ENCODE peak calls at places on chromosomes 6 and 20, in nine cellular contexts. U is CD4-positive, CD25-positive, alpha-beta regulatory T cell; J is neuronal stem cell; L is GM23248; Z is hepatocyte; V is left ventricle myocardium inferior; Q is keratinocyte; N is pancreas; C is uterus. D is an unnamed sample. For H3K27me3 and H3K4me1, the result is how much of the 10 kb centered on the place peaks cover.

GRCh38 chr6:16519265-16520242 is 241.7 kb downstream of the ATXN1 start:
- DNase-seq in U (no peak), J (no peak), L (no peak), Z (no peak), V (no peak), Q (no peak), N (peak), C (no peak), D (peak)

GRCh38 chr6:108235121-108235520 is 25.7 kb downstream of the SNX3 start:
- DNase-seq in U (no peak), J (no peak), L (no peak), Z (no peak), V (no peak), Q (no peak), N (no peak), C (no peak), D (no peak)

GRCh38 chr20:17504326-17504897 is 26.8 kb downstream of the BFSP1 start:
- DNase-seq in U (no peak), J (no peak), L (no peak), Z (no peak), V (no peak), Q (no peak), N (no peak), C (peak), D (no peak)

GRCh38 chr20:63172726-63173125 is 43.2 kb downstream of the YTHDF1 start:
- DNase-seq in U (no peak), J (no peak), L (no peak), Z (no peak), V (no peak), Q (no peak), N (no peak), C (no peak), D (no peak)

GRCh38 chr6:45514454-45514853 is 136.7 kb upstream of the SUPT3H start:
- DNase-seq in U (no peak), J (no peak), L (no peak), Z (peak), V (no peak), Q (no peak), N (no peak), C (no peak), D (no peak)

GRCh38 chr20:16926626-16927025 is 178.5 kb downstream of the OTOR start:
- DNase-seq in U (no peak), J (no peak), L (no peak), Z (peak), V (no peak), Q (no peak), N (no peak), C (no peak), D (no peak)

GRCh38 chr6:90368601-90369000 is 72.0 kb upstream of the BACH2 start:
- DNase-seq in U (no peak), J (no peak), L (peak), Z (no peak), V (no peak), Q (no peak), N (no peak), C (no peak), D (no peak)

GRCh38 chr6:107331409-107332386 is 127.7 kb downstream of the PDSS2 start:
- DNase-seq in U (no peak), J (no peak), L (no peak), Z (no peak), V (no peak), Q (no peak), N (no peak), C (no peak), D (no peak)

GRCh38 chr20:48932375-48932941 is 10.9 kb downstream of the ARFGEF2 start:
- DNase-seq in U (no peak), J (no peak), L (peak), Z (peak), V (no peak), Q (no peak), N (no peak), C (no peak), D (no peak)

GRCh38 chr20:44747166-44748004 is 1.7 kb downstream of the KCNK15 start:
- DNase-seq in U (peak), J (peak), L (peak), Z (peak), V (peak), Q (peak), N (peak), C (peak), D (peak)

GRCh38 chr6:159062564-159062945 is 17.8 kb upstream of the TAGAP start:
- DNase-seq in U (peak), J (no peak), L (no peak), Z (no peak), V (no peak), Q (no peak), N (no peak), C (no peak), D (no peak)

GRCh38 chr20:63696311-63696627 is 183 bp upstream of the TNFRSF6B start:
- DNase-seq in U (no peak), J (no peak), L (peak), Z (peak), V (no peak), Q (peak), N (no peak), C (no peak), D (peak)

GRCh38 chr6:136491674-136492235 is 58.5 kb downstream of the MAP7 start:
- DNase-seq in U (no peak), J (no peak), L (no peak), Z (no peak), V (no peak), Q (no peak), N (no peak), C (no peak), D (no peak)

GRCh38 chr20:25525857-25526256 is 59.5 kb downstream of the NINL start:
- DNase-seq in U (no peak), J (no peak), L (peak), Z (peak), V (no peak), Q (no peak), N (no peak), C (no peak), D (no peak)

GRCh38 chr6:110878751-110879539 is 4.4 kb downstream of the AMD1 start:
- DNase-seq in U (peak), J (no peak), L (peak), Z (peak), V (no peak), Q (no peak), N (no peak), C (no peak), D (peak)

GRCh38 chr6:144928847-144929246 is 643.7 kb downstream of the UTRN start:
- DNase-seq in U (no peak), J (no peak), L (no peak), Z (no peak), V (no peak), Q (no peak), N (no peak), C (no peak), D (no peak)

GRCh38 chr6:127737009-127737486 is 160.1 kb downstream of the C6orf58 start:
- DNase-seq in U (no peak), J (peak), L (peak), Z (peak), V (no peak), Q (peak), N (peak), C (no peak), D (peak)

GRCh38 chr6:81891869-81892268 is 139.4 kb upstream of the TENT5A start:
- DNase-seq in U (no peak), J (no peak), L (no peak), Z (no peak), V (no peak), Q (no peak), N (no peak), C (no peak), D (no peak)

GRCh38 chr6:164020142-164020541 is 605.6 kb downstream of the QKI start:
- DNase-seq in U (no peak), J (no peak), L (no peak), Z (no peak), V (no peak), Q (no peak), N (no peak), C (no peak), D (no peak)

GRCh38 chr6:36695414-36695813 is 2.2 kb upstream of the RAB44 start:
- DNase-seq in U (no peak), J (no peak), L (no peak), Z (no peak), V (no peak), Q (no peak), N (no peak), C (no peak), D (no peak)

GRCh38 chr20:30376767-30377658 is 880.5 kb upstream of the DEFB115 start:
- DNase-seq in U (peak), J (peak), L (peak), Z (peak), V (peak), Q (no peak), N (peak), C (peak), D (peak)

GRCh38 chr20:4533734-4534133 is 188.0 kb upstream of the PRND start:
- DNase-seq in U (no peak), J (no peak), L (no peak), Z (no peak), V (no peak), Q (no peak), N (no peak), C (no peak), D (no peak)

GRCh38 chr6:88725111-88725711 is 238.2 kb downstream of the RNGTT start:
- DNase-seq in U (no peak), J (no peak), L (peak), Z (peak), V (peak), Q (no peak), N (no peak), C (no peak), D (peak)

GRCh38 chr20:46142124-46142523 is 24.0 kb downstream of the CD40 start:
- DNase-seq in U (no peak), J (no peak), L (no peak), Z (no peak), V (no peak), Q (no peak), N (no peak), C (no peak), D (no peak)
- H3K27me3 ChIP-seq in U (under half), J (under half), L (under half), Z (under half), V (half or more), Q (under half), N (under half), C (under half), D (under half)

GRCh38 chr6:63573899-63574553 is 1.7 kb downstream of the LOC128125822 start:
- DNase-seq in U (peak), J (peak), L (peak), Z (peak), V (no peak), Q (no peak), N (peak), C (no peak), D (peak)

GRCh38 chr6:63576985-63577712 is 4.9 kb downstream of the LOC128125822 start:
- DNase-seq in U (no peak), J (no peak), L (no peak), Z (no peak), V (no peak), Q (no peak), N (no peak), C (no peak), D (no peak)

GRCh38 chr6:63578757-63579156 is 6.5 kb downstream of the LOC128125822 start:
- DNase-seq in U (no peak), J (no peak), L (no peak), Z (no peak), V (no peak), Q (no peak), N (no peak), C (no peak), D (no peak)

GRCh38 chr6:63574554-63574900 is 2.2 kb downstream of the LOC128125822 start:
- DNase-seq in U (no peak), J (no peak), L (no peak), Z (no peak), V (no peak), Q (no peak), N (no peak), C (no peak), D (no peak)

GRCh38 chr6:63576147-63576772 is 4.0 kb downstream of the LOC128125822 start:
- DNase-seq in U (no peak), J (no peak), L (no peak), Z (no peak), V (no peak), Q (no peak), N (no peak), C (no peak), D (no peak)
- H3K4me3 ChIP-seq in U (no peak), J (no peak), L (no peak), Z (peak), V (no peak), Q (no peak), N (peak), C (no peak), D (no peak)

GRCh38 chr6:121951918-121952379 is 447.5 kb upstream of the HSF2 start:
- DNase-seq in U (no peak), J (no peak), L (peak), Z (peak), V (no peak), Q (peak), N (no peak), C (no peak), D (no peak)
- H3K4me1 ChIP-seq in U (under half), J (under half), L (under half), Z (under half), V (under half), Q (under half), N (under half), C (under half), D (under half)

GRCh38 chr6:3456395-3456767 is 469 bp downstream of the SLC22A23 start:
- DNase-seq in U (no peak), J (no peak), L (peak), Z (no peak), V (no peak), Q (no peak), N (no peak), C (no peak), D (no peak)

GRCh38 chr6:3453410-3453809 is 3.4 kb downstream of the SLC22A23 start:
- DNase-seq in U (no peak), J (no peak), L (no peak), Z (no peak), V (no peak), Q (no peak), N (no peak), C (no peak), D (no peak)

GRCh38 chr6:3455490-3456394 is 1.1 kb downstream of the SLC22A23 start:
- DNase-seq in U (no peak), J (no peak), L (peak), Z (peak), V (no peak), Q (no peak), N (peak), C (peak), D (peak)

GRCh38 chr6:3454206-3455016 is 2.4 kb downstream of the SLC22A23 start:
- DNase-seq in U (no peak), J (no peak), L (peak), Z (no peak), V (no peak), Q (no peak), N (no peak), C (no peak), D (peak)

DNA sequence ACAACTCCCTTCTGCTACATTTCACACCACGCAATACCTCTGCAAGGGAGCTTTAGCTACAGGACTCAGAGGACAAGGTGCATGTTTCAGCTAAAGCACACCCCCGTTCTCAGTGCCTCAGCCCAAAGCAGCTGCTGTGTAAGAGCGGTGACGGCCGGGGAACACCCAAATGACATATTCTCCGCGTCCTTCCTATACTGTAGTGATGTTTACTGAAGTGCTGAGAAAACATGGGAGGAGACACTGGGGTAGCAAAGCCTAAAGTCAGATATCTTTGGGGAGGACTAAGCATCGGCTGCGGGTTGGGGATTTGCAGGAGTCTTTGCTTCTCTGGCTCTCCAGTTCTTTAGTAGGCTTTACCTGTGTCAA is 1.7 kb downstream of the SLC22A23 start:
- DNase-seq in U (no peak), J (no peak), L (peak), Z (peak), V (no peak), Q (no peak), N (no peak), C (no peak), D (peak)
- H3K27me3 ChIP-seq in U (under half), J (under half), L (under half), Z (under half), V (under half), Q (under half), N (under half), C (under half), D (under half)

DNA sequence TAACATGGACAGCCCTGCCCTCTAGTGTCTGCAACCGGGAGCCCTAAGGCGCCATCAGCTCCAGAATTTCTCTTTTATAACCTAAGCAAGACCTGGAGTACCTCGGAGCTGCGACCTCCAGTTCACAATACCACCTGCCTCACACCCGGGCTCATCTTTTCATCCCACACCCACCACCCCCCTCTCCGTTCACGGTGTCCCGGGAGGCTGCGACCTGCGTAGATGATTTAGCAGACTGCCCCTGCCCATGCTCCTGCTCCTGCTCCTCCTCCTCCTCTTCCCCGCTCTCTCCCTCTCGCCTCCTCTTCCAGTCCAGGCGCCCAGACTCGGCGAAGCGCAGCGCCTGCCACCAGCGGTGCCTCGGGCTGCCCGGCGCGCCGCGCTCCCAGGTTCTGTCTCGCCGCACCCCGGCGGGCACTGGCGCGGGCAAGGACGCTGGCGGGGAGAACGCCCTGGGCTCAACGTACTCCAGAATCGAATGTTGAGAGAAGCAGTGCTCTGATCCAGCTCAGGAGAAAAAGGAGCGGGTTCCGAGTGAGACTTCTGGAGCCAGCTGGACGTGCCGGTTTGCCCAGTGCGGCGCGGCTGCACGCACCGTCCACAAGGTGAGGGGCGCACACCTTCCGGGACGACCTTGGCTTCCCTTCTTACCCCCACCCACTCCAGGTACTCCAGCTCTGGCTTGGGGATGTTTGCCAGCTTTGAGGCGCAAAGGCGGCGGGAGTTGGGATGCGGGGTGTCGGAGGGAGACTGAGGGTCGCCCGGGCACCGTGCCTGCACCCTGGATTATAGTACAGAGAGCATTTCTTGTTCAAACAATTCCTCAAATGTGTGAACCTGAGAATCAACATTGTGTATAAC is at the start of gene HTR1E:
- DNase-seq in U (no peak), J (peak), L (peak), Z (peak), V (no peak), Q (no peak), N (peak), C (peak), D (peak)
- H3K4me3 ChIP-seq in U (no peak), J (no peak), L (peak), Z (peak), V (peak), Q (no peak), N (peak), C (peak), D (peak)

GRCh38 chr20:34365765-34366213 is 2.7 kb downstream of the ITCH start:
- DNase-seq in U (no peak), J (no peak), L (no peak), Z (no peak), V (no peak), Q (no peak), N (no peak), C (no peak), D (no peak)
- H3K4me1 ChIP-seq in U (under half), J (under half), L (under half), Z (under half), V (half or more), Q (half or more), N (under half), C (under half), D (under half)

DNA sequence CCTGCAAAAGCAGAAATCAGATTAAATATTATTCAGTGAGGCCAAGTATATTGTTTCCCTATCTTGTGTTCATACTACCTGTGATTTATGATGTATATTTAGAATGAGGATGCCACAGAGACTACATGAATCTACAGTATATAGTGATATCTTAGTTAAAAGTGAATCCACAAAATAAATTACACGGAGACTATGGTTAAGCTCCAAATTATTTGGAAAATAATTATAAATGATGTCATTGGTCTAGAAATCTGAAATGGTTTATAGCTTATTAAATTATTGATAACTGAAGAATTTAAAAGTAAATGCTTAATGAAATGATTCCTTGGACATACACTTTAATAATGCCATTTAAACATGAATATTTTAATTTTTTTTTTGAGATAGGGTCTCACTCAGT is 4.2 kb upstream of the USP45 start:
- DNase-seq in U (no peak), J (no peak), L (no peak), Z (no peak), V (no peak), Q (no peak), N (no peak), C (no peak), D (no peak)
- H3K27me3 ChIP-seq in U (under half), J (under half), L (under half), Z (under half), V (under half), Q (under half), N (under half), C (under half), D (under half)

GRCh38 chr20:673606-674005 is 2.0 kb downstream of the SCRT2 start:
- DNase-seq in U (no peak), J (no peak), L (no peak), Z (no peak), V (no peak), Q (no peak), N (no peak), C (no peak), D (no peak)
- H3K4me3 ChIP-seq in U (no peak), J (no peak), L (no peak), Z (no peak), V (no peak), Q (no peak), N (no peak), C (no peak), D (no peak)